ENCODE peak calls at places on chromosomes 3 and 15, in six cellular contexts. Y is prostate gland, U is HCT116, X is KBM-7, Q is T-helper 2 cell, C is right cardiac atrium. S is an unnamed sample.

GRCh38 chr3:125143538-125143937 is 69.0 kb downstream of the SLC12A8 start:
- DNase-seq in Y (no peak), U (no peak), X (no peak), Q (no peak), C (peak; percentile 65), S (no peak)

GRCh38 chr3:109373933-109374332 is 36.6 kb upstream of the DPPA4 start:
- DNase-seq in Y (no peak), U (no peak), X (no peak), Q (no peak), C (no peak), S (no peak)

GRCh38 chr3:152472606-152472954 is 203.9 kb downstream of the MBNL1 start:
- DNase-seq in Y (no peak), U (no peak), X (no peak), Q (no peak), C (no peak), S (no peak)

GRCh38 chr3:161345023-161345422 is 26.3 kb downstream of the SPTSSB start:
- DNase-seq in Y (no peak), U (no peak), X (no peak), Q (no peak), C (no peak), S (no peak)

GRCh38 chr3:113695426-113695817 is 1.0 kb downstream of the USF3 start:
- DNase-seq in Y (no peak), U (no peak), X (peak; percentile 50), Q (no peak), C (no peak), S (no peak)

GRCh38 chr15:40258544-40258943 is 19.7 kb downstream of the PAK6 start:
- DNase-seq in Y (no peak), U (no peak), X (peak; percentile 41), Q (no peak), C (no peak), S (no peak)

GRCh38 chr3:146895026-146895749 is 290.0 kb upstream of the PLSCR5 start:
- DNase-seq in Y (no peak), U (no peak), X (no peak), Q (no peak), C (no peak), S (no peak)

GRCh38 chr3:175186511-175186910 is 327.4 kb downstream of the NAALADL2 start:
- DNase-seq in Y (no peak), U (no peak), X (no peak), Q (no peak), C (no peak), S (no peak)

GRCh38 chr15:72112805-72113204 is 5.1 kb downstream of the MYO9A start:
- DNase-seq in Y (no peak), U (no peak), X (no peak), Q (no peak), C (no peak), S (no peak)

GRCh38 chr3:148991219-148992026 is at the start of gene GYG1:
- DNase-seq in Y (peak; percentile 70), U (peak; percentile 60), X (peak; percentile 83), Q (peak; percentile 68), C (peak; percentile 95), S (peak; percentile 80)

GRCh38 chr15:56736881-56737707 is 3.8 kb upstream of the ZNF280D start:
- DNase-seq in Y (no peak), U (no peak), X (no peak), Q (no peak), C (no peak), S (no peak)

GRCh38 chr3:146380052-146380451 is 89.3 kb downstream of the PLSCR2 start:
- DNase-seq in Y (no peak), U (no peak), X (no peak), Q (no peak), C (no peak), S (no peak)

GRCh38 chr3:149955449-149955848 is 15.2 kb downstream of the PFN2 start:
- DNase-seq in Y (no peak), U (no peak), X (no peak), Q (no peak), C (no peak), S (no peak)

GRCh38 chr15:99390667-99391066 is 139.4 kb downstream of the LRRC28 start:
- DNase-seq in Y (no peak), U (no peak), X (no peak), Q (no peak), C (no peak), S (no peak)

GRCh38 chr3:5187920-5188418 is 462 bp downstream of the EDEM1 start:
- DNase-seq in Y (no peak), U (no peak), X (no peak), Q (peak; percentile 38), C (peak; percentile 81), S (peak; percentile 61)

GRCh38 chr3:42001777-42002176 is 39.9 kb upstream of the ULK4 start:
- DNase-seq in Y (no peak), U (no peak), X (no peak), Q (no peak), C (no peak), S (no peak)

GRCh38 chr3:193852901-193853300 is 259.9 kb downstream of the OPA1 start:
- DNase-seq in Y (no peak), U (no peak), X (no peak), Q (no peak), C (no peak), S (no peak)

GRCh38 chr15:28975766-28976179 is 90.0 kb downstream of the APBA2 start:
- DNase-seq in Y (no peak), U (peak; percentile 39), X (peak; percentile 80), Q (peak; percentile 35), C (no peak), S (peak; percentile 61)

GRCh38 chr3:141482250-141482937 is 4.4 kb upstream of the RASA2 start:
- DNase-seq in Y (no peak), U (peak; percentile 15), X (no peak), Q (no peak), C (no peak), S (no peak)

GRCh38 chr3:24591661-24592555 is 97.3 kb upstream of the THRB start:
- DNase-seq in Y (no peak), U (no peak), X (no peak), Q (no peak), C (no peak), S (no peak)

GRCh38 chr3:1092061-1092460 is 763 bp upstream of the CNTN6 start:
- DNase-seq in Y (no peak), U (no peak), X (no peak), Q (no peak), C (no peak), S (no peak)

GRCh38 chr15:50675524-50676144 is 11.0 kb downstream of the TRPM7 start:
- DNase-seq in Y (no peak), U (peak; percentile 21), X (peak; percentile 51), Q (no peak), C (no peak), S (no peak)

GRCh38 chr3:155131104-155131503 is 51.0 kb downstream of the MME start:
- DNase-seq in Y (peak; percentile 47), U (no peak), X (no peak), Q (no peak), C (no peak), S (no peak)

GRCh38 chr15:71103102-71103676 is 12.1 kb upstream of the THSD4 start:
- DNase-seq in Y (no peak), U (peak; percentile 50), X (no peak), Q (no peak), C (peak; percentile 59), S (no peak)

GRCh38 chr3:108755686-108756085 is 1.5 kb downstream of the RETNLB start:
- DNase-seq in Y (no peak), U (no peak), X (no peak), Q (no peak), C (no peak), S (no peak)

GRCh38 chr15:96296264-96296663 is 34.2 kb upstream of the NR2F2 start:
- DNase-seq in Y (no peak), U (no peak), X (no peak), Q (no peak), C (no peak), S (no peak)

GRCh38 chr3:126523745-126524428 is at the start of gene CHST13:
- DNase-seq in Y (no peak), U (no peak), X (peak; percentile 66), Q (no peak), C (peak; percentile 84), S (no peak)

GRCh38 chr3:14324224-14324944 is 78.0 kb upstream of the SLC6A6 start:
- DNase-seq in Y (no peak), U (peak; percentile 19), X (no peak), Q (no peak), C (no peak), S (no peak)

GRCh38 chr3:136332776-136333175 is 82.6 kb downstream of the PCCB start:
- DNase-seq in Y (no peak), U (no peak), X (no peak), Q (no peak), C (no peak), S (no peak)

GRCh38 chr3:111690242-111690641 is 95.1 kb upstream of the ZBED2 start:
- DNase-seq in Y (no peak), U (no peak), X (no peak), Q (no peak), C (no peak), S (peak; percentile 28)

GRCh38 chr3:13539671-13540070 is 9.3 kb upstream of the FBLN2 start:
- DNase-seq in Y (no peak), U (no peak), X (no peak), Q (no peak), C (peak; percentile 56), S (no peak)

GRCh38 chr3:122184591-122184929 is 1.1 kb downstream of the CASR start:
- DNase-seq in Y (no peak), U (no peak), X (no peak), Q (no peak), C (no peak), S (no peak)

GRCh38 chr3:69095636-69096035 is 10.9 kb downstream of the ARL6IP5 start:
- DNase-seq in Y (no peak), U (no peak), X (peak; percentile 30), Q (no peak), C (no peak), S (peak; percentile 42)

GRCh38 chr3:171028025-171028778 is 1.7 kb upstream of the SLC2A2 start:
- DNase-seq in Y (no peak), U (no peak), X (peak; percentile 16), Q (no peak), C (peak; percentile 81), S (peak; percentile 60)

GRCh38 chr15:27707216-27707710 is 391.9 kb downstream of the OCA2 start:
- DNase-seq in Y (no peak), U (no peak), X (no peak), Q (no peak), C (no peak), S (no peak)

GRCh38 chr15:69395991-69396390 is 18.2 kb upstream of the KIF23 start:
- DNase-seq in Y (no peak), U (no peak), X (no peak), Q (no peak), C (no peak), S (no peak)

GRCh38 chr15:70761931-70762468 is 1.4 kb downstream of the UACA start:
- DNase-seq in Y (no peak), U (no peak), X (no peak), Q (no peak), C (no peak), S (no peak)

GRCh38 chr3:141561426-141562034 is 74.7 kb downstream of the RASA2 start:
- DNase-seq in Y (peak; percentile 47), U (peak; percentile 58), X (peak; percentile 75), Q (peak; percentile 5), C (no peak), S (peak; percentile 32)

GRCh38 chr15:29183071-29183831 is 86.4 kb downstream of the NSMCE3 start:
- DNase-seq in Y (no peak), U (no peak), X (no peak), Q (no peak), C (no peak), S (no peak)